ENCODE peak calls at places on chromosomes 12 and 14, in five cellular contexts. One of them, this sample, is unnamed.

GRCh38 chr12:132474237-132474741 is 15.7 kb upstream of the FBRSL1 start:
- DNase-seq in CD8-positive, alpha-beta T cell: no peak
- DNase-seq in effector memory CD4-positive, alpha-beta T cell: peak
- DNase-seq in heart left ventricle: no peak
- DNase-seq in tibial nerve: no peak
- DNase-seq in this sample: peak

GRCh38 chr14:65411656-65412188 is 808 bp upstream of the FUT8 start:
- DNase-seq in CD8-positive, alpha-beta T cell: peak
- DNase-seq in effector memory CD4-positive, alpha-beta T cell: peak
- DNase-seq in heart left ventricle: peak
- DNase-seq in tibial nerve: peak
- DNase-seq in this sample: peak

GRCh38 chr12:109972821-109973220 is 23.3 kb downstream of the GIT2 start:
- DNase-seq in CD8-positive, alpha-beta T cell: no peak
- DNase-seq in effector memory CD4-positive, alpha-beta T cell: no peak
- DNase-seq in heart left ventricle: no peak
- DNase-seq in tibial nerve: no peak
- DNase-seq in this sample: no peak

GRCh38 chr14:95561001-95561412 is 26.2 kb downstream of the GLRX5 start:
- DNase-seq in CD8-positive, alpha-beta T cell: peak
- DNase-seq in effector memory CD4-positive, alpha-beta T cell: peak
- DNase-seq in heart left ventricle: peak
- DNase-seq in tibial nerve: peak
- DNase-seq in this sample: peak

GRCh38 chr14:40312296-40312695 is 880.1 kb upstream of the FBXO33 start:
- DNase-seq in CD8-positive, alpha-beta T cell: no peak
- DNase-seq in effector memory CD4-positive, alpha-beta T cell: no peak
- DNase-seq in heart left ventricle: no peak
- DNase-seq in tibial nerve: no peak
- DNase-seq in this sample: no peak

GRCh38 chr12:27899151-27899661 is 73.3 kb downstream of the PTHLH start:
- DNase-seq in CD8-positive, alpha-beta T cell: no peak
- DNase-seq in effector memory CD4-positive, alpha-beta T cell: no peak
- DNase-seq in heart left ventricle: no peak
- DNase-seq in tibial nerve: no peak
- DNase-seq in this sample: no peak

GRCh38 chr14:20412876-20413784 is at the start of gene TEP1:
- DNase-seq in CD8-positive, alpha-beta T cell: peak
- DNase-seq in effector memory CD4-positive, alpha-beta T cell: peak
- DNase-seq in heart left ventricle: peak
- DNase-seq in tibial nerve: peak
- DNase-seq in this sample: peak

GRCh38 chr14:74896400-74896799 is 14.7 kb downstream of the DLST start:
- DNase-seq in CD8-positive, alpha-beta T cell: no peak
- DNase-seq in effector memory CD4-positive, alpha-beta T cell: no peak
- DNase-seq in heart left ventricle: no peak
- DNase-seq in tibial nerve: no peak
- DNase-seq in this sample: no peak

GRCh38 chr14:103693514-103693913 is 21.7 kb downstream of the XRCC3 start:
- DNase-seq in CD8-positive, alpha-beta T cell: no peak
- DNase-seq in effector memory CD4-positive, alpha-beta T cell: no peak
- DNase-seq in heart left ventricle: no peak
- DNase-seq in tibial nerve: no peak
- DNase-seq in this sample: peak

GRCh38 chr12:14970467-14970866 is 2.4 kb upstream of the PDE6H start:
- DNase-seq in CD8-positive, alpha-beta T cell: no peak
- DNase-seq in effector memory CD4-positive, alpha-beta T cell: no peak
- DNase-seq in heart left ventricle: no peak
- DNase-seq in tibial nerve: no peak
- DNase-seq in this sample: no peak

GRCh38 chr12:69898236-69898635 is 73.2 kb downstream of the MYRFL start:
- DNase-seq in CD8-positive, alpha-beta T cell: no peak
- DNase-seq in effector memory CD4-positive, alpha-beta T cell: no peak
- DNase-seq in heart left ventricle: no peak
- DNase-seq in tibial nerve: no peak
- DNase-seq in this sample: no peak

GRCh38 chr14:55838529-55839052 is 258.6 kb downstream of the KTN1 start:
- DNase-seq in CD8-positive, alpha-beta T cell: no peak
- DNase-seq in effector memory CD4-positive, alpha-beta T cell: no peak
- DNase-seq in heart left ventricle: no peak
- DNase-seq in tibial nerve: no peak
- DNase-seq in this sample: no peak

GRCh38 chr14:53103941-53104340 is 49.2 kb downstream of the DDHD1 start:
- DNase-seq in CD8-positive, alpha-beta T cell: no peak
- DNase-seq in effector memory CD4-positive, alpha-beta T cell: no peak
- DNase-seq in heart left ventricle: no peak
- DNase-seq in tibial nerve: no peak
- DNase-seq in this sample: no peak

GRCh38 chr14:72855913-72856312 is 38.0 kb downstream of the DPF3 start:
- DNase-seq in CD8-positive, alpha-beta T cell: no peak
- DNase-seq in effector memory CD4-positive, alpha-beta T cell: no peak
- DNase-seq in heart left ventricle: no peak
- DNase-seq in tibial nerve: no peak
- DNase-seq in this sample: no peak

DNA sequence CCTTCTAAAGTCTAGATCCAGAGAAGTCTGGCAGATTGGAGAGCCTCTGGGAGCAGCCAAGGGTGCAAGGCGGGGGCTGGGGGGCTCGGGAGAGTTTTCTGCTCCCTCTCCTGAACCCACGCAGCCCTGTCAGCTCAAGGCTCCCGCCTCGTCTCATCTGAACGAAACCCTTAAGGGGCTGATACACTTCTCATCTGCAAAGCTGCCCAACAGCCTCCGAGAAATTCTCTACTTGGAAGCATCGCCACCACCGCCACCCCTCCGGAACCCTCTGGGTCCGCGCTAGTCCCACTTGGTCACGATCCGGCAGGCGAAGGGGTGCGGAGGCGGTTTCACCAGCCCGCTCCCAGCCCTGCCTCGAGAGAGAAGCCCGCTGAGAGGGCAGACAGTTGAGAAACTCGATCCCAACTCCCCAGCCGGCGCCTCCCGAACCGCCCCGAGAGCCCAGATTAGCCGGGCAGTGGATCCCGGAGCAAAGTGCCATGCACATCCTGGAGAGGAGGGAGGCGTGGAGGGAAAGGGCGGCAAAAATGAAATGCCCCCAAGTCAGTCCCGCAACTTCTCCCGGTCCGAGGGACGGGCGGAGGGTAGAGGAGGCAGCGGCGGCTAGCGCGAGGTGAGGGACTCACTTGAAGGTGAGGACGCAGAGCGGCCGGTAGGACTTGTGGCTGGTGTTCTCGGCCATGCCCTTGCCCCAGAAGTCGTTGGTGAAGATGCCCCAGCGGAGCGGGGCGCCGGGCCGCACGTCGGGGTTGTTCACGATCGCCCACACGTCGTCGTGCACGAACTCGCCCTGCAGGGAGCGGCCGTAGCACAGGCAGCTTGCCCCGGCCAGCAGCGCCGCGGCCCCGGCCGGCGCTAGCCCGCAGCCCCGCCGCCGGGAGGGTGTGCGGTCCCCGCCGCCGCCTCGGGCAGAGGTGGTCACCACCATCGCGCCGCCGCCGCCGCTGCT is 645 bp downstream of the TMTC1 start:
- DNase-seq in CD8-positive, alpha-beta T cell: no peak
- DNase-seq in effector memory CD4-positive, alpha-beta T cell: no peak
- DNase-seq in heart left ventricle: peak
- DNase-seq in tibial nerve: peak
- DNase-seq in this sample: peak
- H3K4me3 ChIP-seq in CD8-positive, alpha-beta T cell: no peak
- H3K4me3 ChIP-seq in effector memory CD4-positive, alpha-beta T cell: no peak
- H3K4me3 ChIP-seq in heart left ventricle: peak
- H3K4me3 ChIP-seq in tibial nerve: peak
- H3K4me3 ChIP-seq in this sample: peak

DNA sequence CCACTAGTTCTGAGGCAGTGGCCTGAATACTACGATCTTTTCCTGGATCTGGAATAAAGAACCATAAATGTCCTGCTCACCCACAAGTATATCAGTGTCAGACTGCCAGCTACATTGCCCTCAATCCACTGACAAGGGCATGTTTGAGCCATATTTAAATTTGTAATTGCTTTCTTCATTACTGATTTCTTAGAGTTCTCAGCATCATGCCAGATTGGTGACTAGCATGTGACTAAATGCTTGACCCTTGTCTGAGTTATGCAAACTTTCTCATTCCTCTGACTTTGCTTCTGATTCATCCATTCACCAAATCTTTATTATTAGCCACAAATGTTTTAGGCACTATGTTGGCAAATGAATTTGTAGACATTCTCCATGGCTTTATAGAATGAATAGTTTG is 143.6 kb upstream of the SLC16A7 start:
- DNase-seq in CD8-positive, alpha-beta T cell: no peak
- DNase-seq in effector memory CD4-positive, alpha-beta T cell: no peak
- DNase-seq in heart left ventricle: no peak
- DNase-seq in tibial nerve: no peak
- DNase-seq in this sample: no peak
- H3K4me3 ChIP-seq in CD8-positive, alpha-beta T cell: no peak
- H3K4me3 ChIP-seq in effector memory CD4-positive, alpha-beta T cell: no peak
- H3K4me3 ChIP-seq in heart left ventricle: no peak
- H3K4me3 ChIP-seq in tibial nerve: no peak
- H3K4me3 ChIP-seq in this sample: no peak

GRCh38 chr12:57513266-57513665 is 7.0 kb downstream of the DDIT3 start:
- DNase-seq in CD8-positive, alpha-beta T cell: no peak
- DNase-seq in effector memory CD4-positive, alpha-beta T cell: no peak
- DNase-seq in heart left ventricle: no peak
- DNase-seq in tibial nerve: no peak
- DNase-seq in this sample: no peak
- H3K4me3 ChIP-seq in CD8-positive, alpha-beta T cell: no peak
- H3K4me3 ChIP-seq in effector memory CD4-positive, alpha-beta T cell: no peak
- H3K4me3 ChIP-seq in heart left ventricle: no peak
- H3K4me3 ChIP-seq in tibial nerve: no peak
- H3K4me3 ChIP-seq in this sample: no peak

GRCh38 chr12:12428961-12429657 is 72.2 kb downstream of the BORCS5 start:
- DNase-seq in CD8-positive, alpha-beta T cell: no peak
- DNase-seq in effector memory CD4-positive, alpha-beta T cell: no peak
- DNase-seq in heart left ventricle: no peak
- DNase-seq in tibial nerve: no peak
- DNase-seq in this sample: no peak

GRCh38 chr12:12428047-12428446 is 71.2 kb downstream of the BORCS5 start:
- DNase-seq in CD8-positive, alpha-beta T cell: no peak
- DNase-seq in effector memory CD4-positive, alpha-beta T cell: no peak
- DNase-seq in heart left ventricle: no peak
- DNase-seq in tibial nerve: no peak
- DNase-seq in this sample: no peak

GRCh38 chr12:12436831-12437345 is 80.0 kb downstream of the BORCS5 start:
- DNase-seq in CD8-positive, alpha-beta T cell: no peak
- DNase-seq in effector memory CD4-positive, alpha-beta T cell: no peak
- DNase-seq in heart left ventricle: no peak
- DNase-seq in tibial nerve: no peak
- DNase-seq in this sample: no peak

GRCh38 chr12:12432373-12432772 is 75.5 kb downstream of the BORCS5 start:
- DNase-seq in CD8-positive, alpha-beta T cell: no peak
- DNase-seq in effector memory CD4-positive, alpha-beta T cell: no peak
- DNase-seq in heart left ventricle: no peak
- DNase-seq in tibial nerve: no peak
- DNase-seq in this sample: no peak

DNA sequence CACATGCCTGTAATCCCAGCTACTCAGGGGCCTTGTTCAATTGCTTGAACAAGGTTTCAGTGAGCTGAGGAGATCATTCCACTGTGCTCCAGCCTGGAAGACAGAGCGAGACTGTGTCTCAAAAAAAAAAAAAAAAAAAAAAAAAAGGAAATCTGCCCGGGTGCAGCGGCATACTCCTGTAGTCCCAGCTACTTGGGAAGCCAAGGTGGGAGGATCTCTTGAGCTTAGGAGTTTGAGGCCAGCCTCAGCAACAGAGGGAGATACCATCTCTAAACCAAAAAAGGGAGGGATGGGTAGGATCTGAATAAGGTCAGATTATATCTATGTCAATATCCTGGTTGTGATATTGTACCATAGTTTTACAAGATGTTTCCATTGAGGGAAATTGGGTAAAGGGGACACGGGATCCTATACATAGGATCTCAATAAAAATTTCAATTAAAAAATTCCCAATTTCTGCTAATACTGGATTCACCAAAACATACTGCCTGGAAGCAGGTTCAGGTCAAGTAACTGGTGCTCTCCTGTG is 76.4 kb downstream of the BORCS5 start:
- DNase-seq in CD8-positive, alpha-beta T cell: no peak
- DNase-seq in effector memory CD4-positive, alpha-beta T cell: no peak
- DNase-seq in heart left ventricle: no peak
- DNase-seq in tibial nerve: no peak
- DNase-seq in this sample: no peak
- H3K4me3 ChIP-seq in CD8-positive, alpha-beta T cell: no peak
- H3K4me3 ChIP-seq in effector memory CD4-positive, alpha-beta T cell: no peak
- H3K4me3 ChIP-seq in heart left ventricle: no peak
- H3K4me3 ChIP-seq in tibial nerve: no peak
- H3K4me3 ChIP-seq in this sample: no peak

This sample was measured in H7.